ENCODE peak calls at places on chromosomes 2 and 18, in six cellular contexts. K is GM13976, J is pancreas, E is PC-9, B is midbrain, M is iris pigment epithelial cell. G is an unnamed sample.
A peak's percentile ranks its signal among the peaks of the same experiment; 100 is the strongest.

GRCh38 chr18:41939326-41939725 is 15.7 kb upstream of the PIK3C3 start:
- DNase-seq in M (peak; percentile 42), J (no peak), E (no peak), K (no peak), B (no peak), G (no peak)

GRCh38 chr18:47036298-47036874 is 965 bp upstream of the ELOA2 start:
- DNase-seq in E (no peak), J (no peak), M (peak; percentile 47), K (peak; percentile 50), B (peak; percentile 12), G (peak; percentile 15)

GRCh38 chr2:161307676-161308075 is 549 bp upstream of the PSMD14 start:
- DNase-seq in E (no peak), J (no peak), B (peak; percentile 38), M (no peak), K (no peak), G (no peak)

GRCh38 chr2:10242998-10243925 is 59.4 kb upstream of the HPCAL1 start:
- DNase-seq in J (no peak), B (no peak), M (no peak), E (no peak), K (no peak), G (no peak)

GRCh38 chr2:173982918-173983317 is 17.7 kb upstream of the SP3 start:
- DNase-seq in B (peak; percentile 35), M (peak; percentile 56), J (no peak), K (no peak), E (peak; percentile 40), G (no peak)

GRCh38 chr2:214574077-214574775 is 163.4 kb downstream of the VWC2L start:
- DNase-seq in E (no peak), K (no peak), J (no peak), B (peak; percentile 7), M (no peak), G (peak; percentile 67)

GRCh38 chr2:179561702-179562101 is 297.1 kb upstream of the SESTD1 start:
- DNase-seq in B (no peak), M (no peak), J (no peak), E (no peak), K (no peak), G (no peak)

GRCh38 chr2:232330068-232330999 is 48.2 kb upstream of the ALPP start:
- DNase-seq in B (no peak), J (no peak), E (peak; percentile 81), K (no peak), M (no peak), G (peak; percentile 71)

GRCh38 chr2:98911376-98912154 is 24.5 kb downstream of the CRACDL start:
- DNase-seq in E (no peak), J (no peak), B (no peak), K (no peak), M (peak; percentile 35), G (peak; percentile 91)

GRCh38 chr2:23624378-23624777 is 239.4 kb downstream of the KLHL29 start:
- DNase-seq in E (no peak), M (peak; percentile 15), K (no peak), B (no peak), J (no peak), G (no peak)

GRCh38 chr2:230202430-230203109 is 17.2 kb downstream of the SP110 start:
- DNase-seq in J (no peak), M (no peak), K (peak; percentile 49), B (no peak), E (no peak), G (no peak)

GRCh38 chr2:125935559-125935958 is 720.4 kb upstream of the GYPC start:
- DNase-seq in E (no peak), M (no peak), J (no peak), B (no peak), K (no peak), G (no peak)

GRCh38 chr2:6832556-6832955 is 33.2 kb downstream of the CMPK2 start:
- DNase-seq in J (no peak), M (no peak), E (no peak), K (no peak), B (no peak), G (no peak)

GRCh38 chr2:53724511-53724910 is 43.1 kb upstream of the CHAC2 start:
- DNase-seq in E (no peak), J (no peak), M (peak; percentile 82), K (no peak), B (no peak), G (no peak)

GRCh38 chr2:112646791-112647720 is 1.3 kb downstream of the SLC20A1 start:
- DNase-seq in B (no peak), K (no peak), J (no peak), M (peak; percentile 41), E (no peak), G (no peak)

GRCh38 chr2:62505109-62505508 is 886 bp downstream of the TMEM17 start:
- DNase-seq in B (peak; percentile 39), K (no peak), J (no peak), E (no peak), M (no peak), G (no peak)

GRCh38 chr18:76232813-76233212 is 262.2 kb downstream of the ZNF516 start:
- DNase-seq in E (no peak), J (no peak), M (no peak), B (no peak), K (no peak), G (no peak)

GRCh38 chr2:5035134-5035533 is 657.0 kb upstream of the SOX11 start:
- DNase-seq in B (no peak), E (no peak), M (no peak), J (no peak), K (no peak), G (no peak)

GRCh38 chr18:48161911-48162698 is 231.6 kb upstream of the SMAD2 start:
- DNase-seq in B (no peak), M (no peak), J (no peak), E (no peak), K (no peak), G (no peak)

GRCh38 chr2:70779911-70780580 is 10.4 kb downstream of the FIGLA start:
- DNase-seq in B (no peak), E (no peak), K (no peak), J (no peak), M (no peak), G (no peak)

GRCh38 chr2:120470717-120471060 is 124.8 kb downstream of the INHBB start:
- DNase-seq in B (no peak), K (no peak), E (no peak), J (no peak), M (no peak), G (peak; percentile 2)

GRCh38 chr2:96556441-96557330 is 20.1 kb downstream of the ARID5A start:
- DNase-seq in J (no peak), K (no peak), E (peak; percentile 88), M (peak; percentile 81), B (no peak), G (peak; percentile 98)

GRCh38 chr2:181742908-181743722 is 62.8 kb upstream of the NEUROD1 start:
- DNase-seq in M (peak; percentile 67), K (peak; percentile 27), J (peak; percentile 33), B (peak; percentile 62), E (peak; percentile 50), G (peak; percentile 61)

GRCh38 chr18:48940854-48941531 is 9.8 kb downstream of the SMAD7 start:
- DNase-seq in M (no peak), B (no peak), E (no peak), J (no peak), K (peak; percentile 69), G (no peak)